ENCODE peak calls at places on chromosomes 13 and 19, in ten cellular contexts. One of them, this sample, is unnamed.

GRCh38 chr13:111503905-111504695 is 183.7 kb downstream of the TEX29 start:
- DNase-seq in small intestine: no peak
- DNase-seq in CD4-positive, CD25-positive, alpha-beta regulatory T cell: no peak
- DNase-seq in transverse colon: no peak
- DNase-seq in GM06990: no peak
- DNase-seq in body of pancreas: no peak
- DNase-seq in OCI-LY7: no peak
- DNase-seq in colonic mucosa: no peak
- DNase-seq in left lung: no peak
- DNase-seq in heart left ventricle: no peak
- DNase-seq in this sample: no peak

GRCh38 chr19:11921852-11922495 is 2.9 kb upstream of the ZNF700 start:
- DNase-seq in OCI-LY7: no peak
- DNase-seq in colonic mucosa: no peak
- DNase-seq in heart left ventricle: no peak
- DNase-seq in left lung: no peak
- DNase-seq in transverse colon: no peak
- DNase-seq in CD4-positive, CD25-positive, alpha-beta regulatory T cell: no peak
- DNase-seq in GM06990: no peak
- DNase-seq in body of pancreas: peak; percentile 17
- DNase-seq in small intestine: peak; percentile 49
- DNase-seq in this sample: peak; percentile 54

GRCh38 chr13:94914829-94915228 is 202.5 kb upstream of the SOX21 start:
- DNase-seq in OCI-LY7: no peak
- DNase-seq in small intestine: no peak
- DNase-seq in left lung: no peak
- DNase-seq in CD4-positive, CD25-positive, alpha-beta regulatory T cell: no peak
- DNase-seq in GM06990: no peak
- DNase-seq in colonic mucosa: no peak
- DNase-seq in transverse colon: no peak
- DNase-seq in body of pancreas: no peak
- DNase-seq in heart left ventricle: no peak
- DNase-seq in this sample: no peak

GRCh38 chr13:95188128-95188527 is 113.1 kb downstream of the ABCC4 start:
- DNase-seq in small intestine: no peak
- DNase-seq in left lung: no peak
- DNase-seq in OCI-LY7: no peak
- DNase-seq in GM06990: no peak
- DNase-seq in heart left ventricle: no peak
- DNase-seq in transverse colon: no peak
- DNase-seq in CD4-positive, CD25-positive, alpha-beta regulatory T cell: no peak
- DNase-seq in colonic mucosa: no peak
- DNase-seq in body of pancreas: no peak
- DNase-seq in this sample: no peak

GRCh38 chr13:66886248-66886647 is 343.9 kb downstream of the PCDH9 start:
- DNase-seq in GM06990: no peak
- DNase-seq in OCI-LY7: peak; percentile 91
- DNase-seq in colonic mucosa: no peak
- DNase-seq in left lung: no peak
- DNase-seq in body of pancreas: no peak
- DNase-seq in small intestine: no peak
- DNase-seq in heart left ventricle: no peak
- DNase-seq in transverse colon: no peak
- DNase-seq in CD4-positive, CD25-positive, alpha-beta regulatory T cell: no peak
- DNase-seq in this sample: no peak

GRCh38 chr19:30350995-30351394 is 21.2 kb upstream of the ZNF536 start:
- DNase-seq in OCI-LY7: no peak
- DNase-seq in small intestine: no peak
- DNase-seq in left lung: no peak
- DNase-seq in colonic mucosa: no peak
- DNase-seq in heart left ventricle: no peak
- DNase-seq in GM06990: no peak
- DNase-seq in body of pancreas: no peak
- DNase-seq in transverse colon: no peak
- DNase-seq in CD4-positive, CD25-positive, alpha-beta regulatory T cell: no peak
- DNase-seq in this sample: no peak

GRCh38 chr19:24159707-24160106 is 72.7 kb downstream of the ZNF254 start:
- DNase-seq in small intestine: peak; percentile 5
- DNase-seq in GM06990: no peak
- DNase-seq in heart left ventricle: no peak
- DNase-seq in CD4-positive, CD25-positive, alpha-beta regulatory T cell: no peak
- DNase-seq in body of pancreas: no peak
- DNase-seq in colonic mucosa: no peak
- DNase-seq in left lung: no peak
- DNase-seq in transverse colon: no peak
- DNase-seq in OCI-LY7: peak; percentile 19
- DNase-seq in this sample: peak; percentile 25

GRCh38 chr13:63880705-63881104 is 2465.1 kb upstream of the PCDH20 start:
- DNase-seq in colonic mucosa: no peak
- DNase-seq in OCI-LY7: no peak
- DNase-seq in small intestine: no peak
- DNase-seq in body of pancreas: no peak
- DNase-seq in CD4-positive, CD25-positive, alpha-beta regulatory T cell: no peak
- DNase-seq in heart left ventricle: no peak
- DNase-seq in left lung: no peak
- DNase-seq in GM06990: no peak
- DNase-seq in transverse colon: no peak
- DNase-seq in this sample: no peak

GRCh38 chr13:111658150-111659100 is 338.0 kb downstream of the TEX29 start:
- DNase-seq in left lung: no peak
- DNase-seq in OCI-LY7: no peak
- DNase-seq in GM06990: no peak
- DNase-seq in heart left ventricle: no peak
- DNase-seq in CD4-positive, CD25-positive, alpha-beta regulatory T cell: no peak
- DNase-seq in transverse colon: no peak
- DNase-seq in colonic mucosa: no peak
- DNase-seq in small intestine: no peak
- DNase-seq in body of pancreas: no peak
- DNase-seq in this sample: peak; percentile 16

GRCh38 chr13:113952983-113953520 is 20.8 kb downstream of the C13orf46 start:
- DNase-seq in OCI-LY7: no peak
- DNase-seq in left lung: no peak
- DNase-seq in small intestine: no peak
- DNase-seq in colonic mucosa: no peak
- DNase-seq in heart left ventricle: peak; percentile 18
- DNase-seq in body of pancreas: no peak
- DNase-seq in GM06990: no peak
- DNase-seq in CD4-positive, CD25-positive, alpha-beta regulatory T cell: no peak
- DNase-seq in transverse colon: no peak
- DNase-seq in this sample: no peak

GRCh38 chr13:87403748-87404432 is 267.3 kb upstream of the SLITRK5 start:
- DNase-seq in GM06990: no peak
- DNase-seq in colonic mucosa: no peak
- DNase-seq in transverse colon: no peak
- DNase-seq in OCI-LY7: no peak
- DNase-seq in heart left ventricle: no peak
- DNase-seq in body of pancreas: no peak
- DNase-seq in CD4-positive, CD25-positive, alpha-beta regulatory T cell: no peak
- DNase-seq in small intestine: no peak
- DNase-seq in left lung: no peak
- DNase-seq in this sample: no peak

GRCh38 chr13:99086869-99087129 is 108.9 kb upstream of the DOCK9 start:
- DNase-seq in heart left ventricle: peak; percentile 40
- DNase-seq in body of pancreas: no peak
- DNase-seq in small intestine: peak; percentile 30
- DNase-seq in transverse colon: peak; percentile 47
- DNase-seq in left lung: peak; percentile 41
- DNase-seq in GM06990: no peak
- DNase-seq in OCI-LY7: no peak
- DNase-seq in CD4-positive, CD25-positive, alpha-beta regulatory T cell: no peak
- DNase-seq in colonic mucosa: peak; percentile 44
- DNase-seq in this sample: no peak

GRCh38 chr13:112943309-112944125 is 25.5 kb upstream of the MCF2L start:
- DNase-seq in heart left ventricle: peak; percentile 58
- DNase-seq in body of pancreas: peak; percentile 55
- DNase-seq in small intestine: peak; percentile 35
- DNase-seq in left lung: peak; percentile 46
- DNase-seq in transverse colon: peak; percentile 40
- DNase-seq in CD4-positive, CD25-positive, alpha-beta regulatory T cell: peak; percentile 12
- DNase-seq in colonic mucosa: peak; percentile 57
- DNase-seq in GM06990: peak; percentile 28
- DNase-seq in OCI-LY7: no peak
- DNase-seq in this sample: peak; percentile 77

GRCh38 chr19:47231215-47232054 is 436 bp upstream of the BBC3 start:
- DNase-seq in heart left ventricle: peak; percentile 90
- DNase-seq in GM06990: peak; percentile 95
- DNase-seq in OCI-LY7: peak; percentile 86
- DNase-seq in CD4-positive, CD25-positive, alpha-beta regulatory T cell: peak; percentile 83
- DNase-seq in small intestine: peak; percentile 74
- DNase-seq in transverse colon: peak; percentile 94
- DNase-seq in body of pancreas: peak; percentile 92
- DNase-seq in left lung: peak; percentile 93
- DNase-seq in colonic mucosa: peak; percentile 93
- DNase-seq in this sample: peak; percentile 95

GRCh38 chr19:35342430-35342829 is 5.3 kb upstream of the FFAR1 start:
- DNase-seq in GM06990: no peak
- DNase-seq in OCI-LY7: no peak
- DNase-seq in body of pancreas: no peak
- DNase-seq in left lung: no peak
- DNase-seq in CD4-positive, CD25-positive, alpha-beta regulatory T cell: no peak
- DNase-seq in colonic mucosa: no peak
- DNase-seq in heart left ventricle: no peak
- DNase-seq in small intestine: no peak
- DNase-seq in transverse colon: no peak
- DNase-seq in this sample: no peak

GRCh38 chr19:17775245-17775927 is 19.6 kb upstream of the B3GNT3 start:
- DNase-seq in heart left ventricle: no peak
- DNase-seq in GM06990: no peak
- DNase-seq in small intestine: no peak
- DNase-seq in CD4-positive, CD25-positive, alpha-beta regulatory T cell: no peak
- DNase-seq in transverse colon: peak; percentile 49
- DNase-seq in left lung: no peak
- DNase-seq in body of pancreas: peak; percentile 25
- DNase-seq in OCI-LY7: peak; percentile 49
- DNase-seq in colonic mucosa: peak; percentile 62
- DNase-seq in this sample: peak; percentile 72

GRCh38 chr13:60448907-60449510 is 52.0 kb downstream of the TDRD3 start:
- DNase-seq in GM06990: no peak
- DNase-seq in colonic mucosa: peak; percentile 29
- DNase-seq in heart left ventricle: no peak
- DNase-seq in small intestine: peak; percentile 58
- DNase-seq in transverse colon: no peak
- DNase-seq in CD4-positive, CD25-positive, alpha-beta regulatory T cell: peak; percentile 13
- DNase-seq in OCI-LY7: peak; percentile 38
- DNase-seq in left lung: no peak
- DNase-seq in body of pancreas: no peak
- DNase-seq in this sample: peak; percentile 58

GRCh38 chr13:35797244-35797643 is 320.8 kb upstream of the MAB21L1 start:
- DNase-seq in OCI-LY7: no peak
- DNase-seq in heart left ventricle: no peak
- DNase-seq in colonic mucosa: no peak
- DNase-seq in GM06990: no peak
- DNase-seq in body of pancreas: no peak
- DNase-seq in transverse colon: no peak
- DNase-seq in CD4-positive, CD25-positive, alpha-beta regulatory T cell: no peak
- DNase-seq in left lung: no peak
- DNase-seq in small intestine: no peak
- DNase-seq in this sample: no peak

GRCh38 chr19:55679343-55680257 is 4.6 kb downstream of the EPN1 start:
- DNase-seq in colonic mucosa: no peak
- DNase-seq in small intestine: peak; percentile 38
- DNase-seq in left lung: no peak
- DNase-seq in heart left ventricle: no peak
- DNase-seq in CD4-positive, CD25-positive, alpha-beta regulatory T cell: no peak
- DNase-seq in OCI-LY7: no peak
- DNase-seq in transverse colon: no peak
- DNase-seq in GM06990: peak; percentile 17
- DNase-seq in body of pancreas: no peak
- DNase-seq in this sample: no peak
- H3K36me3 ChIP-seq in colonic mucosa: no peaks in the 10 kb centered on the region
- H3K36me3 ChIP-seq in small intestine: peaks cover 17% of the 10 kb centered on the region
- H3K36me3 ChIP-seq in left lung: peaks cover 68% of the 10 kb centered on the region
- H3K36me3 ChIP-seq in heart left ventricle: peaks cover 2% of the 10 kb centered on the region
- H3K36me3 ChIP-seq in CD4-positive, CD25-positive, alpha-beta regulatory T cell: peaks cover 60% of the 10 kb centered on the region
- H3K36me3 ChIP-seq in OCI-LY7: peaks cover 83% of the 10 kb centered on the region
- H3K36me3 ChIP-seq in transverse colon: no peaks in the 10 kb centered on the region
- H3K36me3 ChIP-seq in GM06990: peaks cover 30% of the 10 kb centered on the region
- H3K36me3 ChIP-seq in body of pancreas: no peaks in the 10 kb centered on the region
- H3K36me3 ChIP-seq in this sample: no peaks in the 10 kb centered on the region

GRCh38 chr19:16098416-16098768 is 13.3 kb upstream of the RAB8A start:
- DNase-seq in body of pancreas: no peak
- DNase-seq in CD4-positive, CD25-positive, alpha-beta regulatory T cell: no peak
- DNase-seq in heart left ventricle: no peak
- DNase-seq in OCI-LY7: no peak
- DNase-seq in small intestine: no peak
- DNase-seq in transverse colon: no peak
- DNase-seq in left lung: no peak
- DNase-seq in GM06990: no peak
- DNase-seq in colonic mucosa: no peak
- DNase-seq in this sample: no peak
- H3K36me3 ChIP-seq in body of pancreas: peaks cover 6% of the 10 kb centered on the region
- H3K36me3 ChIP-seq in CD4-positive, CD25-positive, alpha-beta regulatory T cell: peaks cover 84% of the 10 kb centered on the region
- H3K36me3 ChIP-seq in heart left ventricle: no peaks in the 10 kb centered on the region
- H3K36me3 ChIP-seq in OCI-LY7: peaks cover 91% of the 10 kb centered on the region
- H3K36me3 ChIP-seq in small intestine: peaks cover 20% of the 10 kb centered on the region
- H3K36me3 ChIP-seq in transverse colon: no peaks in the 10 kb centered on the region
- H3K36me3 ChIP-seq in left lung: peaks cover 100% of the 10 kb centered on the region
- H3K36me3 ChIP-seq in GM06990: peaks cover 37% of the 10 kb centered on the region
- H3K36me3 ChIP-seq in colonic mucosa: peaks cover 25% of the 10 kb centered on the region
- H3K36me3 ChIP-seq in this sample: no peaks in the 10 kb centered on the region

GRCh38 chr19:58531052-58531600 is 11.5 kb upstream of the ZBTB45 start:
- DNase-seq in left lung: no peak
- DNase-seq in OCI-LY7: no peak
- DNase-seq in body of pancreas: no peak
- DNase-seq in GM06990: no peak
- DNase-seq in heart left ventricle: no peak
- DNase-seq in transverse colon: no peak
- DNase-seq in colonic mucosa: no peak
- DNase-seq in CD4-positive, CD25-positive, alpha-beta regulatory T cell: no peak
- DNase-seq in small intestine: no peak
- DNase-seq in this sample: no peak

DNA sequence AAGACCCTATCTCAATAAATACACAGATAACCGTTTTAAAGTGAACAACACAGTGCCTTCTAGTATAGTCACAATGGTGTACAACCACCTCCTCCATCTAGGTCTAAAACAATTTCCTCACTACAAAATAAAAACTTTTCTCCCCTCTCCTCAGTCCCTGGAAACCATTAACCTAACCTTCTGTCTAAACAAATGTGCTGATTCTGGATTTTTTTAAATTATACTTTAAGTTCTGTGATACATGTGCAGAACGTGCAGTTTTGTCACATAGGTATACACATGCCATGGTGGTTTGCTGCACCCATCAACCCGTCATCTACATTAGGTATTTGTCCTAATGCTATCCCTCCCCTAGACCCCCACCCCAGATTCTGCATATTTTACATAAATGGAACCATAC is 9.8 kb upstream of the ZBTB45 start:
- DNase-seq in transverse colon: no peak
- DNase-seq in left lung: no peak
- DNase-seq in small intestine: no peak
- DNase-seq in OCI-LY7: no peak
- DNase-seq in colonic mucosa: no peak
- DNase-seq in CD4-positive, CD25-positive, alpha-beta regulatory T cell: no peak
- DNase-seq in GM06990: no peak
- DNase-seq in heart left ventricle: no peak
- DNase-seq in body of pancreas: no peak
- DNase-seq in this sample: no peak
- H3K36me3 ChIP-seq in transverse colon: no peaks in the 10 kb centered on the region
- H3K36me3 ChIP-seq in left lung: no peaks in the 10 kb centered on the region
- H3K36me3 ChIP-seq in small intestine: no peaks in the 10 kb centered on the region
- H3K36me3 ChIP-seq in OCI-LY7: no peaks in the 10 kb centered on the region
- H3K36me3 ChIP-seq in colonic mucosa: no peaks in the 10 kb centered on the region
- H3K36me3 ChIP-seq in CD4-positive, CD25-positive, alpha-beta regulatory T cell: no peaks in the 10 kb centered on the region
- H3K36me3 ChIP-seq in GM06990: no peaks in the 10 kb centered on the region
- H3K36me3 ChIP-seq in heart left ventricle: no peaks in the 10 kb centered on the region
- H3K36me3 ChIP-seq in body of pancreas: no peaks in the 10 kb centered on the region
- H3K36me3 ChIP-seq in this sample: no peaks in the 10 kb centered on the region

GRCh38 chr19:48913114-48913513 is 13.0 kb downstream of the NUCB1 start:
- DNase-seq in GM06990: no peak
- DNase-seq in colonic mucosa: no peak
- DNase-seq in CD4-positive, CD25-positive, alpha-beta regulatory T cell: peak; percentile 42
- DNase-seq in heart left ventricle: no peak
- DNase-seq in OCI-LY7: peak; percentile 63
- DNase-seq in body of pancreas: no peak
- DNase-seq in left lung: no peak
- DNase-seq in small intestine: no peak
- DNase-seq in transverse colon: no peak
- DNase-seq in this sample: no peak
- H3K36me3 ChIP-seq in GM06990: peaks cover 26% of the 10 kb centered on the region
- H3K36me3 ChIP-seq in colonic mucosa: peaks cover 16% of the 10 kb centered on the region
- H3K36me3 ChIP-seq in CD4-positive, CD25-positive, alpha-beta regulatory T cell: peaks cover 62% of the 10 kb centered on the region
- H3K36me3 ChIP-seq in heart left ventricle: no peaks in the 10 kb centered on the region
- H3K36me3 ChIP-seq in OCI-LY7: peaks cover 75% of the 10 kb centered on the region
- H3K36me3 ChIP-seq in body of pancreas: peaks cover 13% of the 10 kb centered on the region
- H3K36me3 ChIP-seq in left lung: peaks cover 98% of the 10 kb centered on the region
- H3K36me3 ChIP-seq in small intestine: peaks cover 25% of the 10 kb centered on the region
- H3K36me3 ChIP-seq in transverse colon: no peaks in the 10 kb centered on the region
- H3K36me3 ChIP-seq in this sample: no peaks in the 10 kb centered on the region

This sample was measured in hepatocyte.